ENCODE peak calls at places on chromosome 20, in seven cellular contexts. One of them, this sample, is unnamed.

GRCh38 chr20:61520761-61521460 is 268.9 kb downstream of the CDH4 start:
- ATAC-seq in activated CD4-positive, CD25-positive, alpha-beta regulatory T cell treated with anti-CD3 and anti-CD28 coated beads, Interleukin-2, amount 50 U/mL, for 24 hours: no peak
- ATAC-seq in upper lobe of right lung: no peak
- ATAC-seq in stimulated activated naive CD8-positive, alpha-beta T cell treated with anti-CD3 and anti-CD28 coated beads, Interleukin-15, amount 100 ng/mL, for 72 hours: no peak
- ATAC-seq in HCT116: no peak
- ATAC-seq in T-helper 17 cell: no peak
- ATAC-seq in IMR-90: peak
- ATAC-seq in this sample: no peak

GRCh38 chr20:7505835-7506221 is 434.4 kb downstream of the HAO1 start:
- ATAC-seq in upper lobe of right lung: no peak
- ATAC-seq in stimulated activated naive CD8-positive, alpha-beta T cell treated with anti-CD3 and anti-CD28 coated beads, Interleukin-15, amount 100 ng/mL, for 72 hours: no peak
- ATAC-seq in activated CD4-positive, CD25-positive, alpha-beta regulatory T cell treated with anti-CD3 and anti-CD28 coated beads, Interleukin-2, amount 50 U/mL, for 24 hours: no peak
- ATAC-seq in T-helper 17 cell: no peak
- ATAC-seq in HCT116: no peak
- ATAC-seq in IMR-90: no peak
- ATAC-seq in this sample: no peak

GRCh38 chr20:35741892-35742740 is at the start of gene RBM39:
- ATAC-seq in activated CD4-positive, CD25-positive, alpha-beta regulatory T cell treated with anti-CD3 and anti-CD28 coated beads, Interleukin-2, amount 50 U/mL, for 24 hours: peak
- ATAC-seq in IMR-90: peak
- ATAC-seq in stimulated activated naive CD8-positive, alpha-beta T cell treated with anti-CD3 and anti-CD28 coated beads, Interleukin-15, amount 100 ng/mL, for 72 hours: peak
- ATAC-seq in HCT116: peak
- ATAC-seq in T-helper 17 cell: peak
- ATAC-seq in upper lobe of right lung: peak
- ATAC-seq in this sample: peak

GRCh38 chr20:58647814-58648501 is 3.1 kb upstream of the STX16 start:
- ATAC-seq in upper lobe of right lung: no peak
- ATAC-seq in activated CD4-positive, CD25-positive, alpha-beta regulatory T cell treated with anti-CD3 and anti-CD28 coated beads, Interleukin-2, amount 50 U/mL, for 24 hours: no peak
- ATAC-seq in stimulated activated naive CD8-positive, alpha-beta T cell treated with anti-CD3 and anti-CD28 coated beads, Interleukin-15, amount 100 ng/mL, for 72 hours: no peak
- ATAC-seq in HCT116: no peak
- ATAC-seq in IMR-90: no peak
- ATAC-seq in T-helper 17 cell: no peak
- ATAC-seq in this sample: no peak

GRCh38 chr20:55893031-55893430 is 112.3 kb downstream of the CBLN4 start:
- ATAC-seq in stimulated activated naive CD8-positive, alpha-beta T cell treated with anti-CD3 and anti-CD28 coated beads, Interleukin-15, amount 100 ng/mL, for 72 hours: no peak
- ATAC-seq in activated CD4-positive, CD25-positive, alpha-beta regulatory T cell treated with anti-CD3 and anti-CD28 coated beads, Interleukin-2, amount 50 U/mL, for 24 hours: no peak
- ATAC-seq in upper lobe of right lung: no peak
- ATAC-seq in IMR-90: no peak
- ATAC-seq in HCT116: no peak
- ATAC-seq in T-helper 17 cell: no peak
- ATAC-seq in this sample: no peak

GRCh38 chr20:208937-209566 is 18.0 kb upstream of the DEFB129 start:
- ATAC-seq in stimulated activated naive CD8-positive, alpha-beta T cell treated with anti-CD3 and anti-CD28 coated beads, Interleukin-15, amount 100 ng/mL, for 72 hours: peak
- ATAC-seq in T-helper 17 cell: peak
- ATAC-seq in IMR-90: peak
- ATAC-seq in HCT116: peak
- ATAC-seq in upper lobe of right lung: peak
- ATAC-seq in activated CD4-positive, CD25-positive, alpha-beta regulatory T cell treated with anti-CD3 and anti-CD28 coated beads, Interleukin-2, amount 50 U/mL, for 24 hours: peak
- ATAC-seq in this sample: peak

GRCh38 chr20:50691585-50692552 is 527 bp upstream of the RIPOR3 start:
- ATAC-seq in activated CD4-positive, CD25-positive, alpha-beta regulatory T cell treated with anti-CD3 and anti-CD28 coated beads, Interleukin-2, amount 50 U/mL, for 24 hours: no peak
- ATAC-seq in stimulated activated naive CD8-positive, alpha-beta T cell treated with anti-CD3 and anti-CD28 coated beads, Interleukin-15, amount 100 ng/mL, for 72 hours: no peak
- ATAC-seq in IMR-90: peak
- ATAC-seq in T-helper 17 cell: no peak
- ATAC-seq in HCT116: no peak
- ATAC-seq in upper lobe of right lung: peak
- ATAC-seq in this sample: no peak

GRCh38 chr20:31565699-31566331 is 39.3 kb upstream of the ID1 start:
- ATAC-seq in HCT116: no peak
- ATAC-seq in stimulated activated naive CD8-positive, alpha-beta T cell treated with anti-CD3 and anti-CD28 coated beads, Interleukin-15, amount 100 ng/mL, for 72 hours: no peak
- ATAC-seq in IMR-90: no peak
- ATAC-seq in upper lobe of right lung: no peak
- ATAC-seq in T-helper 17 cell: no peak
- ATAC-seq in activated CD4-positive, CD25-positive, alpha-beta regulatory T cell treated with anti-CD3 and anti-CD28 coated beads, Interleukin-2, amount 50 U/mL, for 24 hours: no peak
- ATAC-seq in this sample: no peak

GRCh38 chr20:38246357-38247165 is 14.0 kb downstream of the KIAA1755 start:
- ATAC-seq in T-helper 17 cell: no peak
- ATAC-seq in activated CD4-positive, CD25-positive, alpha-beta regulatory T cell treated with anti-CD3 and anti-CD28 coated beads, Interleukin-2, amount 50 U/mL, for 24 hours: no peak
- ATAC-seq in HCT116: no peak
- ATAC-seq in upper lobe of right lung: no peak
- ATAC-seq in stimulated activated naive CD8-positive, alpha-beta T cell treated with anti-CD3 and anti-CD28 coated beads, Interleukin-15, amount 100 ng/mL, for 72 hours: no peak
- ATAC-seq in IMR-90: no peak
- ATAC-seq in this sample: no peak

GRCh38 chr20:3731944-3732326 is 550 bp upstream of the HSPA12B start:
- ATAC-seq in stimulated activated naive CD8-positive, alpha-beta T cell treated with anti-CD3 and anti-CD28 coated beads, Interleukin-15, amount 100 ng/mL, for 72 hours: peak
- ATAC-seq in HCT116: no peak
- ATAC-seq in IMR-90: no peak
- ATAC-seq in T-helper 17 cell: no peak
- ATAC-seq in activated CD4-positive, CD25-positive, alpha-beta regulatory T cell treated with anti-CD3 and anti-CD28 coated beads, Interleukin-2, amount 50 U/mL, for 24 hours: no peak
- ATAC-seq in upper lobe of right lung: no peak
- ATAC-seq in this sample: peak